ENCODE peak calls at places on chromosomes 12 and 14, in five cellular contexts. F is PC-3, U is astrocyte, I is fibroblast of pulmonary artery, W is brain microvascular endothelial cell. Z is an unnamed sample.

GRCh38 chr14:33768458-33768830 is 182.4 kb downstream of the EGLN3 start:
- DNase-seq in U (no peak), F (no peak), W (peak; percentile 34), I (peak; percentile 80), Z (peak; percentile 46)

GRCh38 chr12:1806301-1807106 is 13.9 kb upstream of the LRTM2 start:
- DNase-seq in I (no peak), W (no peak), F (no peak), U (peak; percentile 16), Z (peak; percentile 25)

GRCh38 chr14:56221392-56222128 is 103.3 kb downstream of the PELI2 start:
- DNase-seq in U (no peak), W (no peak), F (no peak), I (no peak), Z (no peak)

GRCh38 chr12:52204931-52205505 is 13.2 kb upstream of the KRT80 start:
- DNase-seq in U (no peak), F (no peak), I (no peak), W (no peak), Z (no peak)

GRCh38 chr12:123083661-123084571 is 67.0 kb downstream of the PITPNM2 start:
- DNase-seq in U (no peak), F (no peak), I (no peak), W (no peak), Z (no peak)

GRCh38 chr14:61570188-61570960 is 124.9 kb upstream of the HIF1A start:
- DNase-seq in U (peak; percentile 91), F (peak; percentile 70), I (no peak), W (no peak), Z (peak; percentile 49)

GRCh38 chr12:109273354-109273753 is 35.7 kb downstream of the FOXN4 start:
- DNase-seq in W (no peak), F (no peak), I (no peak), U (no peak), Z (no peak)

GRCh38 chr12:57165741-57166140 is 18.3 kb upstream of the LRP1-AS start:
- DNase-seq in U (peak; percentile 15), W (no peak), F (peak; percentile 92), I (no peak), Z (peak; percentile 52)

GRCh38 chr12:52870361-52871290 is 21.8 kb upstream of the KRT78 start:
- DNase-seq in U (no peak), F (peak; percentile 78), W (peak; percentile 34), I (peak; percentile 40), Z (peak; percentile 35)

GRCh38 chr14:24051789-24052655 is at the start of gene CARMIL3:
- DNase-seq in I (peak; percentile 42), U (peak; percentile 18), F (peak; percentile 57), W (no peak), Z (peak; percentile 16)

GRCh38 chr12:58298793-58299192 is 357.4 kb downstream of the ATP23 start:
- DNase-seq in I (no peak), U (no peak), W (no peak), F (no peak), Z (no peak)

GRCh38 chr12:107884769-107885694 is 110.5 kb downstream of the ASCL4 start:
- DNase-seq in F (peak; percentile 72), W (peak; percentile 64), I (peak; percentile 66), U (peak; percentile 20), Z (peak; percentile 54)

GRCh38 chr14:104725772-104726548 is 1.9 kb downstream of the ADSS1 start:
- DNase-seq in F (no peak), W (no peak), U (no peak), I (no peak), Z (no peak)

GRCh38 chr14:58152569-58152857 is 500 bp upstream of the ARMH4 start:
- DNase-seq in U (no peak), F (peak; percentile 48), W (no peak), I (no peak), Z (no peak)

GRCh38 chr12:52182898-52183543 is 8.8 kb downstream of the KRT80 start:
- DNase-seq in W (no peak), F (peak; percentile 61), U (no peak), I (no peak), Z (no peak)

GRCh38 chr14:74595006-74595735 is 16.9 kb downstream of the LTBP2 start:
- DNase-seq in U (peak; percentile 75), W (no peak), I (peak; percentile 75), F (no peak), Z (peak; percentile 89)

GRCh38 chr12:52971701-52972329 is 22.9 kb downstream of the KRT18 start:
- DNase-seq in I (peak; percentile 66), F (peak; percentile 83), U (peak; percentile 47), W (peak; percentile 58), Z (peak; percentile 45)

GRCh38 chr12:40157307-40157706 is 51.4 kb upstream of the SLC2A13 start:
- DNase-seq in W (no peak), I (no peak), U (no peak), F (no peak), Z (peak; percentile 42)

GRCh38 chr12:66280573-66280972 is 21.7 kb upstream of the HELB start:
- DNase-seq in F (no peak), U (no peak), W (no peak), I (no peak), Z (no peak)

GRCh38 chr14:68753696-68754095 is 39.2 kb downstream of the ZFP36L1 start:
- DNase-seq in U (peak; percentile 12), I (peak; percentile 31), W (no peak), F (no peak), Z (peak; percentile 76)

GRCh38 chr14:99733551-99734405 is 49.7 kb downstream of the CYP46A1 start:
- DNase-seq in I (no peak), W (no peak), F (no peak), U (no peak), Z (no peak)

GRCh38 chr14:20458031-20458789 is 3.0 kb downstream of the PIP4P1 start:
- DNase-seq in I (no peak), W (no peak), U (no peak), F (no peak), Z (no peak)

GRCh38 chr14:98785578-98785977 is 486.4 kb downstream of the BCL11B start:
- DNase-seq in F (no peak), I (no peak), W (no peak), U (no peak), Z (no peak)

GRCh38 chr14:90820958-90821357 is 4.7 kb upstream of the TTC7B start:
- DNase-seq in U (peak; percentile 75), F (peak; percentile 66), W (peak; percentile 37), I (no peak), Z (peak; percentile 55)

GRCh38 chr12:45670339-45671065 is 59.0 kb upstream of the ARID2 start:
- DNase-seq in I (no peak), W (no peak), F (no peak), U (no peak), Z (peak; percentile 18)

GRCh38 chr14:65103150-65103760 is 938 bp upstream of the MAX start:
- DNase-seq in F (peak; percentile 29), I (peak; percentile 26), W (peak; percentile 12), U (no peak), Z (peak; percentile 41)

GRCh38 chr12:132622437-132623071 is 4.0 kb downstream of the P2RX2 start:
- DNase-seq in F (peak; percentile 49), U (peak; percentile 77), I (peak; percentile 88), W (peak; percentile 76), Z (peak; percentile 81)

GRCh38 chr14:100679707-100680438 is 46.8 kb upstream of the DLK1 start:
- DNase-seq in W (peak; percentile 83), F (no peak), I (peak; percentile 62), U (peak; percentile 86), Z (peak; percentile 86)

GRCh38 chr12:11879306-11879705 is 191.4 kb upstream of the BCL2L14 start:
- DNase-seq in W (no peak), I (peak; percentile 72), U (peak; percentile 80), F (peak; percentile 38), Z (no peak)

GRCh38 chr14:96095581-96096476 is 56.7 kb downstream of the C14orf132 start:
- DNase-seq in I (peak; percentile 72), F (peak; percentile 78), W (peak; percentile 76), U (peak; percentile 64), Z (peak; percentile 82)

GRCh38 chr14:68374682-68375081 is 418.2 kb downstream of the ZFP36L1 start:
- DNase-seq in U (no peak), W (no peak), F (no peak), I (no peak), Z (no peak)

GRCh38 chr14:70045715-70046535 is 142.8 kb downstream of the SLC8A3 start:
- DNase-seq in W (peak; percentile 33), I (peak; percentile 62), F (peak; percentile 82), U (peak; percentile 2), Z (peak; percentile 50)

DNA sequence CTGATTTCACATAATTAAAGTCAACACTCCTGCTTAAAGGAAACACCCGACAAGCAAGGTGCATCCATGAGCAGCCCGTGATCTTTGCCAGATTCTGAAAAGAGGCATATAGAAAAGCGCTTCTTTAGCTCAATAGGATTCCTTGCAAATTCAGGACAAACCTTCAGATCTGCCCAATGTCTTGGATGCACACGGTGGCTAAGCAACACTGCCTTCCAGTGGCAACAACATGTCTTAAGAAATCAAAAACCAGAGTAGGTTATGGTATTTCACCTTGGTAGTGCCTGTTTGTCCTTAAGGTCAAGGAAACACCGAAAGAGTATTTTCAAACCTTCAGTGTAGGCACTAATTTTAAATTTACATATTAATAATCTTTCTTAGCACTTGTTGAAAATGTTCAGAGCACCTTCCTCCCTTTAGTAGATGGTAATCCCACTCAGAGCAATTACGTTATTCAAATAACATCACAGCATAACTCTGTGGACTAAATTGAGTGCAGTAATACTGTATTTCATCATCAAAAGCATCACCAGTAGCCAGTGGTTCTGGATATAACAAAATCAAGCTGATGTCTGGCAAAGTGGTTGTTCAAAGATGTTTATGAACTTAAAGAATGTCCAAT is 58.0 kb upstream of the CDKN3 start:
- DNase-seq in I (peak; percentile 77), W (peak; percentile 40), U (peak; percentile 56), F (peak; percentile 93), Z (peak; percentile 60)
- TF ChIP-seq CTCF in I (peak; percentile 68), W (peak; percentile 80), U (peak; percentile 60), F (peak; percentile 99), Z (peak; percentile 59)

GRCh38 chr12:116610971-116611541 is 51.9 kb downstream of the MAP1LC3B2 start:
- DNase-seq in I (no peak), W (no peak), F (peak; percentile 32), U (no peak), Z (no peak)
- H3K4me3 ChIP-seq in I (no peak overlapping the region), W (no peak overlapping the region), F (no peak overlapping the region), U (no peak overlapping the region), Z (no peak overlapping the region)

GRCh38 chr12:30963709-30964564 is 37.4 kb downstream of the TSPAN11 start:
- DNase-seq in W (no peak), U (no peak), I (no peak), F (no peak), Z (no peak)

GRCh38 chr12:30968211-30968610 is 41.7 kb downstream of the TSPAN11 start:
- DNase-seq in I (no peak), U (no peak), W (no peak), F (no peak), Z (no peak)

GRCh38 chr12:30964896-30965612 is 38.5 kb downstream of the TSPAN11 start:
- DNase-seq in U (no peak), F (no peak), W (no peak), I (no peak), Z (no peak)

GRCh38 chr12:30967026-30967425 is 40.5 kb downstream of the TSPAN11 start:
- DNase-seq in F (no peak), W (no peak), U (no peak), I (no peak), Z (no peak)

DNA sequence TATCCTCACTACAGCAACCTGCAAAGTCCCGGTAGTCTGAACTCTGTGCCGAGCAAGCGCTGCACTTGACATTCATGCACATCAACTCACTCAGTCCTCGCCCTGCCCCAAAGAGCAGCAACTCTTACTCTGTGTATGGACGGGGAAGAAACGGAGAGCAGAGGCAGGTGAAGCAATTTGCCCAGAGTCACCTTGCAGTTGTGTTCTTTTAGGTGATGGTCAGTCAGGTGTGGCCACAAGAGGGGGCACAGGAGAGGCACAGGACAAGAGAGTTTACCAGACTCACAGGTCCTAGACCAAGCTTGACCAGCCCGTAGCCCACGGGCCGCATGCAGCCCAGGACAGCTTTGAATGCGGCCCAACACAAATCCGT is 39.1 kb downstream of the TSPAN11 start:
- DNase-seq in U (no peak), F (peak; percentile 45), I (peak; percentile 6), W (no peak), Z (no peak)
- TF ChIP-seq CTCF in U (no peak), F (peak; percentile 61), I (peak; percentile 20), W (peak; percentile 42), Z (peak; percentile 18)

GRCh38 chr12:92404921-92405320 is 259.3 kb upstream of the BTG1 start:
- DNase-seq in I (no peak), W (no peak), F (no peak), U (no peak), Z (no peak)
- H3K4me3 ChIP-seq in I (no peak overlapping the region), W (no peak overlapping the region), F (no peak overlapping the region), U (no peak overlapping the region), Z (no peak overlapping the region)

Z was measured in fibroblast of mammary gland.